ENCODE peak calls at places on chromosomes 2 and 18, in ten cellular contexts. I, E, D, K, L, P, O, M, Z and G are unnamed samples.

GRCh38 chr2:210617732-210618330 is 61.4 kb downstream of the CPS1 start:
- DNase-seq in I (peak), E (peak), D (peak), K (peak), L (peak), P (no peak), O (peak), M (peak), Z (peak), G (peak)

GRCh38 chr18:25351773-25352628 is at the start of gene ZNF521:
- DNase-seq in I (peak), E (peak), D (peak), K (peak), L (peak), P (no peak), O (peak), M (peak), Z (peak), G (peak)

GRCh38 chr2:196324212-196324611 is 152.8 kb upstream of the STK17B start:
- DNase-seq in I (no peak), E (no peak), D (no peak), K (no peak), L (no peak), P (no peak), O (no peak), M (no peak), Z (peak), G (no peak)

GRCh38 chr18:48979944-48980890 is 29.5 kb upstream of the SMAD7 start:
- DNase-seq in I (peak), E (no peak), D (no peak), K (no peak), L (no peak), P (no peak), O (peak), M (peak), Z (peak), G (no peak)

GRCh38 chr18:10081477-10081876 is 167.7 kb downstream of the VAPA start:
- DNase-seq in I (no peak), E (no peak), D (no peak), K (no peak), L (no peak), P (no peak), O (peak), M (peak), Z (no peak), G (no peak)

GRCh38 chr18:45688834-45689233 is 35.1 kb upstream of the SLC14A1 start:
- DNase-seq in I (no peak), E (no peak), D (no peak), K (no peak), L (no peak), P (no peak), O (no peak), M (no peak), Z (no peak), G (peak)

GRCh38 chr2:70340921-70341765 is 39.3 kb upstream of the FAM136A start:
- DNase-seq in I (peak), E (peak), D (peak), K (peak), L (peak), P (peak), O (peak), M (peak), Z (peak), G (peak)

GRCh38 chr2:180716186-180717180 is 263.9 kb upstream of the UBE2E3 start:
- DNase-seq in I (no peak), E (no peak), D (no peak), K (no peak), L (no peak), P (no peak), O (no peak), M (no peak), Z (peak), G (no peak)

GRCh38 chr2:180519276-180519675 is 461.1 kb upstream of the UBE2E3 start:
- DNase-seq in I (no peak), E (no peak), D (peak), K (peak), L (peak), P (peak), O (peak), M (no peak), Z (peak), G (no peak)

GRCh38 chr18:68764016-68764415 is 33.9 kb upstream of the CCDC102B start:
- DNase-seq in I (no peak), E (no peak), D (peak), K (no peak), L (peak), P (no peak), O (no peak), M (no peak), Z (peak), G (peak)

GRCh38 chr2:31071741-31072140 is 66.5 kb downstream of the GALNT14 start:
- DNase-seq in I (no peak), E (no peak), D (no peak), K (no peak), L (no peak), P (peak), O (no peak), M (no peak), Z (no peak), G (no peak)

GRCh38 chr2:75800456-75800855 is 89.7 kb upstream of the GCFC2 start:
- DNase-seq in I (no peak), E (no peak), D (no peak), K (no peak), L (no peak), P (no peak), O (no peak), M (no peak), Z (no peak), G (no peak)

GRCh38 chr2:24461685-24462084 is 29.4 kb upstream of the NCOA1 start:
- DNase-seq in I (peak), E (peak), D (no peak), K (no peak), L (no peak), P (no peak), O (no peak), M (no peak), Z (peak), G (no peak)

GRCh38 chr18:45522371-45522770 is 92.9 kb upstream of the SLC14A2 start:
- DNase-seq in I (no peak), E (no peak), D (peak), K (no peak), L (no peak), P (no peak), O (no peak), M (no peak), Z (peak), G (no peak)

GRCh38 chr2:29012211-29012681 is 31.1 kb downstream of the TOGARAM2 start:
- DNase-seq in I (no peak), E (no peak), D (no peak), K (no peak), L (no peak), P (no peak), O (no peak), M (no peak), Z (no peak), G (no peak)

GRCh38 chr2:238704471-238705230 is 143.2 kb upstream of the TWIST2 start:
- DNase-seq in I (no peak), E (no peak), D (no peak), K (no peak), L (no peak), P (no peak), O (no peak), M (no peak), Z (no peak), G (no peak)

GRCh38 chr2:83991992-83992391 is 467.1 kb downstream of the SUCLG1 start:
- DNase-seq in I (no peak), E (no peak), D (peak), K (peak), L (peak), P (no peak), O (no peak), M (no peak), Z (no peak), G (no peak)

GRCh38 chr2:212752730-212753351 is 214.2 kb upstream of the ERBB4 start:
- DNase-seq in I (no peak), E (peak), D (no peak), K (no peak), L (no peak), P (no peak), O (no peak), M (no peak), Z (no peak), G (no peak)

GRCh38 chr2:216934623-216935022 is 74.8 kb upstream of the TNP1 start:
- DNase-seq in I (no peak), E (no peak), D (no peak), K (no peak), L (no peak), P (no peak), O (no peak), M (no peak), Z (no peak), G (no peak)

GRCh38 chr2:25290811-25291510 is 50.8 kb downstream of the DNMT3A start:
- DNase-seq in I (peak), E (no peak), D (no peak), K (no peak), L (no peak), P (no peak), O (no peak), M (no peak), Z (peak), G (peak)

GRCh38 chr18:48157956-48158355 is 227.5 kb upstream of the SMAD2 start:
- DNase-seq in I (no peak), E (no peak), D (no peak), K (no peak), L (no peak), P (no peak), O (no peak), M (no peak), Z (no peak), G (no peak)

GRCh38 chr2:124347209-124347608 is 322.1 kb downstream of the CNTNAP5 start:
- DNase-seq in I (no peak), E (no peak), D (no peak), K (no peak), L (no peak), P (no peak), O (no peak), M (no peak), Z (no peak), G (no peak)

GRCh38 chr2:177714704-177715103 is 322.1 kb downstream of the AGPS start:
- DNase-seq in I (no peak), E (no peak), D (no peak), K (no peak), L (no peak), P (no peak), O (no peak), M (no peak), Z (no peak), G (no peak)

GRCh38 chr2:54106631-54107454 is 8.6 kb upstream of the ACYP2 start:
- DNase-seq in I (peak), E (peak), D (peak), K (peak), L (peak), P (peak), O (peak), M (peak), Z (peak), G (peak)

GRCh38 chr2:64854773-64855237 is 134.4 kb upstream of the SLC1A4 start:
- DNase-seq in I (peak), E (no peak), D (no peak), K (no peak), L (no peak), P (no peak), O (no peak), M (no peak), Z (peak), G (no peak)

GRCh38 chr2:235951980-235952379 is 216.2 kb downstream of the GBX2 start:
- DNase-seq in I (no peak), E (no peak), D (peak), K (no peak), L (peak), P (no peak), O (no peak), M (no peak), Z (peak), G (no peak)

GRCh38 chr2:70474266-70474848 is 79.3 kb downstream of the TGFA start:
- DNase-seq in I (no peak), E (no peak), D (no peak), K (no peak), L (no peak), P (no peak), O (no peak), M (no peak), Z (no peak), G (no peak)

GRCh38 chr2:12452211-12452610 is 264.5 kb upstream of the TRIB2 start:
- DNase-seq in I (no peak), E (no peak), D (no peak), K (no peak), L (no peak), P (peak), O (no peak), M (no peak), Z (peak), G (no peak)

GRCh38 chr2:226423498-226423960 is 376.1 kb downstream of the IRS1 start:
- DNase-seq in I (no peak), E (peak), D (peak), K (no peak), L (peak), P (no peak), O (no peak), M (no peak), Z (peak), G (no peak)

GRCh38 chr2:150625300-150625699 is 137.8 kb upstream of the RND3 start:
- DNase-seq in I (no peak), E (no peak), D (peak), K (no peak), L (peak), P (peak), O (no peak), M (no peak), Z (no peak), G (no peak)

GRCh38 chr2:16389611-16390010 is 276.0 kb downstream of the CYRIA start:
- DNase-seq in I (no peak), E (no peak), D (no peak), K (no peak), L (no peak), P (no peak), O (no peak), M (no peak), Z (no peak), G (no peak)

GRCh38 chr2:122072666-122073065 is 317.2 kb downstream of the TSN start:
- DNase-seq in I (no peak), E (no peak), D (no peak), K (no peak), L (no peak), P (no peak), O (no peak), M (no peak), Z (peak), G (no peak)

GRCh38 chr2:221204699-221205098 is 367.4 kb downstream of the EPHA4 start:
- DNase-seq in I (no peak), E (no peak), D (no peak), K (no peak), L (no peak), P (no peak), O (no peak), M (peak), Z (no peak), G (no peak)

GRCh38 chr2:7013761-7014160 is 96.5 kb downstream of the RNF144A start:
- DNase-seq in I (no peak), E (no peak), D (peak), K (no peak), L (peak), P (no peak), O (no peak), M (no peak), Z (no peak), G (no peak)

GRCh38 chr2:73823916-73824523 is 4.7 kb upstream of the STAMBP start:
- DNase-seq in I (peak), E (peak), D (peak), K (peak), L (peak), P (peak), O (peak), M (peak), Z (peak), G (peak)

GRCh38 chr2:213020268-213020667 is 131.1 kb downstream of the IKZF2 start:
- DNase-seq in I (no peak), E (no peak), D (no peak), K (no peak), L (no peak), P (no peak), O (no peak), M (no peak), Z (no peak), G (no peak)

DNA sequence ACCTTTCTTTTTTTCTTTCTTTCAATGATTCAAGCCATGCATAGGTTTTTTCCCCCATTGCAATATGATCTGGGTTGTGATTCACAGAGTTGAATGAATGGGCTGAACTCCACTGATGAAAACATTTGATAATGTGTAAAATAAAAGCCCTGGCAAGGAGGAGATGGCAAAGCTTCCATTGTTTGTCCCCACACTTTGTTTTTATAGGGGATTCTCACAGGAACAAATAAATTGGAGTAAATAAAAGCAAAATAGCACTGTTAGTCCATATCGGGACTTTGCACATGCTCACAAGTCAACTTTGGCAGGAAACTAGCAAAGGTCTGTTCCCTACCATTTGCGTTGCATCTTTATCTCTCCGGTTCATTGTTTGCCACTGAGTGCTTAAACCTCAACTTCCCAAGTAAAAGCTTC is 55.7 kb downstream of the MEIS1 start:
- DNase-seq in I (no peak), E (no peak), D (peak), K (no peak), L (peak), P (peak), O (no peak), M (no peak), Z (peak), G (no peak)
- H3K4me3 ChIP-seq in I (no peak), E (no peak), D (no peak), K (no peak), L (peak), P (no peak), O (no peak), M (no peak), Z (no peak), G (no peak)

DNA sequence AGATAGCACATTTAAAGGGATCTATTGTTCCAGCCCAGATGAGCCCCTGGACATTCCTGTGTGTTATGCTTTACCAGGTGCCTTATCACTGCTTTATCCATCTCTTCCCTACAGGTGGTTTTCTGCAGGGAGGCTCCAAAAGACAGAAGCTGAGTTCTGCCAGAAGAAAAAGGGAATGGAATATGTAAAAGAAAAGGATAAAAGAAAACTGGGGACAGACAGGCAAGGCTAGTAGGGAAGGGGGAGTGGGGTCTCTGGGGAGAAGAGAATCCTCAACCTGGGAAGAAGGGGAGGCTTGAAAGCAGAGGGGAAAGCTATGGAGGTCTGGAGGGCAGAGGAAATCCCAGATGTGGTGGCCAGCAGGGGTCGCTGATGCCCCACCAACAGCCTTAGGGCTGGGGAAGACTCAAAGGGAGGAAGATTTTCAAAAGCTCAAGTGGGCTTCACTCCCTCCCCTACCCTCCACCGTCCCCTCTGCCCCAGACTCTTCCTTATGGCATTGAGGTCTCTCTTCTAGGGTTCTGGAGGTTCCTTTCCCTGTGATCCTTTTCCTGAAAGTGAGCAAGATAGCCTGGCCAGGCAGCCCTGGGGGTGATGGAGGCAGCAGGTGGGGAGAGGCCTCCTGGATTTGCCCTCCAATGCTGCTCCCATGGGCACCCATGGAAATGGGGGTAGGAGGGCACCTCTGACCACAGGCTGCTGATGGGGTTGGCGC is 178.1 kb upstream of the PKDCC start:
- DNase-seq in I (peak), E (peak), D (peak), K (peak), L (peak), P (no peak), O (peak), M (peak), Z (peak), G (peak)
- TF ChIP-seq EZH2 in I (no peak), E (no peak), D (no peak), K (no peak), L (no peak), P (no peak), O (no peak), M (no peak), Z (no peak), G (no peak)

DNA sequence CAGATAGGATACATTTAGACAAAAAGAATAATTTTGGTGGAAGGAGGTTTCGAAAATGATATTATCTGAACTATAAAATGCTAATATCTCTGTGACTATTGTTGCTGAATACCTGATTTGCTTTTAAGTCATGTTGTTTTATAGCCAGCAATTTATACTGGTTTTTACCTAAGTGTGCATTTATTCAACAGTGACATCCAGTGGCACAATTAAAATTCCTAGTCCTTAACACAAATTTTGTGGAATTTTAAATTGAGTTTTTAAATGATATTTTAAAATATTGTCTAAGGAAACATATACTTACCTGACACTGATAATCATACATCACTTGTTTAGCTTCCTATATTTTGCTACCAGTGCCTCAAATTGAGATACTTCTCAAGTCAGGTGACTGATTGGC is 144.8 kb downstream of the ARHGAP28 start:
- DNase-seq in I (no peak), E (no peak), D (no peak), K (no peak), L (peak), P (no peak), O (no peak), M (no peak), Z (no peak), G (no peak)
- TF ChIP-seq CTCF in I (no peak), E (no peak), D (no peak), K (no peak), L (peak), P (no peak), O (no peak), M (peak), Z (no peak), G (no peak)

DNA sequence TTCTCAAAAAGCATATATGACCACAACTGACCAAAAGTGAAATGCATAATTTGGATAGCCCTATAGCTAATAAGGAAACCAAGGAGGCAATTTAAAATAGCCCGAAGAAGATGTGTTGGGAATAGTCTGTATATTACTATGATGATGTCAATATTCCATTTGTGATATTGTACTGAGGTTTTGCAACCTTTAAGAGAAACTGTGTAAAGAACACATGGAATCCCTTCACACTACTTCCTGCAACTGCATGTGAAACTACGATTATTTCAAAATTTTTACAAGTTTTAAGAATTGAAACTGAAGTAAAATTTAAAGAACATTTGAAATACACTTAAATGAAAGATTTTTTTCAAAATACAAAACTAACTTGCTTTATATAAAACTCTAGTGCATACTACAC is 504.3 kb upstream of the ID2 start:
- DNase-seq in I (no peak), E (no peak), D (no peak), K (no peak), L (no peak), P (no peak), O (no peak), M (no peak), Z (no peak), G (no peak)
- H3K4me3 ChIP-seq in I (no peak), E (no peak), D (no peak), K (no peak), L (no peak), P (no peak), O (no peak), M (no peak), Z (no peak), G (no peak)

DNA sequence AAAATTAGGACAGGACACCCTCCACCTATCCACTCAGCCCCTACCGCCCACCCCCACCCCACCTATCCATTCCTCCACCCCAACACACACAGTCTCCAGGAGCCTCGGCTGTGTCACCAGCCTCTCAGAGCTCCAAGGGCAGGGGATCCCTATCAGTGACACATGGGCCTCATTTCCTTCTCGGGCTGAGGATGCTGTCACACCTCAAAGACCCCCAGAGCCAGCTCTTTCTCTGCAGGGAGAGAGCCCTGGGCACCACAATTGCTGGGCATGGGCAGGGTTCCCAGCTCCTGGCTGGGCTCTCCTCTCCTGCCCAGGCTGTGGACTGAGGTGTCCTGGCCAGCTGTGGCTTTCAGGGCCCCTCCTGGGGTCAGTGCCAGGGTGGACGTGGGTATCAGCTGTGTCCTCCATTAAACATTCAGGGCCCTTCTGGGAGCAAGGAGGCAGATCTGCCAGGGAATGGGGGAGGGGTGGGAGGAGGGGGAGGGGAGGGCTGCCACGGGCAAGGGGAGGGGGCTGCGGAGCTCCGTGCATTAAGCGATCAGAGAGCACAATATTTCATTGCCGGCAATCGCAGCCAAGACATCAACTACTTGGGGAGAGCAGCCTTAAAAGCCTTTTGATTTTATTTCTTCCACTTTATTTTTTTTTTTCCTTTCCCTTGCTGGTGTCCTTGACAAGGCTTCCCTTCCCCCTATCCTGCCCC is 14.3 kb upstream of the ECEL1 start:
- DNase-seq in I (no peak), E (no peak), D (no peak), K (no peak), L (no peak), P (no peak), O (no peak), M (no peak), Z (no peak), G (no peak)
- TF ChIP-seq EZH2 in I (no peak), E (no peak), D (no peak), K (no peak), L (no peak), P (no peak), O (no peak), M (no peak), Z (no peak), G (no peak)